ENCODE peak calls at places on chromosomes 13 and 19, in seven cellular contexts. S is cardiac fibroblast; U is fibroblast of the conjunctiva; A is aorta; I is CD4-positive, alpha-beta T cell; Y is AG08396; R is OCI-LY7. B is an unnamed sample.

GRCh38 chr13:94710881-94711560 is 1.3 kb downstream of the SOX21 start:
- DNase-seq in Y (no peak), U (no peak), I (no peak), S (peak), R (no peak), A (no peak), B (no peak)

GRCh38 chr13:114126789-114127472 is 5.5 kb downstream of the RASA3 start:
- DNase-seq in I (no peak), A (no peak), S (no peak), U (no peak), R (no peak), Y (no peak), B (no peak)

GRCh38 chr13:107031691-107032090 is 463.8 kb upstream of the ARGLU1 start:
- DNase-seq in I (no peak), S (no peak), A (no peak), R (no peak), Y (no peak), U (no peak), B (no peak)

GRCh38 chr13:40231311-40231710 is 435.1 kb downstream of the FOXO1 start:
- DNase-seq in Y (no peak), R (no peak), S (no peak), A (no peak), U (no peak), I (no peak), B (no peak)

GRCh38 chr13:25335856-25336255 is 34.4 kb downstream of the NUP58 start:
- DNase-seq in A (no peak), I (no peak), S (peak), R (no peak), U (no peak), Y (no peak), B (no peak)

GRCh38 chr19:47848871-47849473 is 10.1 kb upstream of the TPRX2 start:
- DNase-seq in R (no peak), U (no peak), I (peak), Y (no peak), A (no peak), S (peak), B (no peak)

GRCh38 chr19:16001481-16002312 is 52.9 kb downstream of the OR10H4 start:
- DNase-seq in Y (peak), A (peak), I (no peak), R (peak), U (peak), S (peak), B (peak)

GRCh38 chr19:3387645-3388589 is 21.5 kb downstream of the NFIC start:
- DNase-seq in R (no peak), U (no peak), A (peak), Y (peak), I (no peak), S (peak), B (no peak)

GRCh38 chr13:65936249-65936648 is 1293.9 kb downstream of the PCDH9 start:
- DNase-seq in Y (no peak), R (no peak), A (no peak), S (no peak), I (no peak), U (no peak), B (no peak)

GRCh38 chr13:21971662-21972635 is 301.1 kb downstream of the FGF9 start:
- DNase-seq in A (no peak), Y (peak), S (no peak), U (no peak), I (no peak), R (no peak), B (no peak)

GRCh38 chr19:29211562-29212416 is 1.2 kb downstream of the UQCRFS1 start:
- DNase-seq in S (peak), U (peak), A (no peak), R (no peak), I (no peak), Y (peak), B (no peak)

GRCh38 chr19:39262496-39262895 is 5.7 kb upstream of the IFNL2 start:
- DNase-seq in U (no peak), A (no peak), Y (no peak), I (no peak), S (no peak), R (no peak), B (no peak)

GRCh38 chr19:46863818-46864629 is 3.2 kb downstream of the ARHGAP35 start:
- DNase-seq in S (peak), A (no peak), Y (peak), I (peak), R (no peak), U (peak), B (no peak)

GRCh38 chr19:54164369-54165068 is 5.0 kb upstream of the LENG1 start:
- DNase-seq in S (peak), R (no peak), I (peak), A (no peak), U (no peak), Y (peak), B (no peak)

GRCh38 chr19:53308339-53308811 is 25.2 kb upstream of the ZNF845 start:
- DNase-seq in R (no peak), A (peak), S (no peak), Y (peak), U (no peak), I (no peak), B (no peak)

GRCh38 chr13:48731957-48732569 is 78.3 kb downstream of the CYSLTR2 start:
- DNase-seq in R (peak), I (peak), S (peak), U (no peak), Y (no peak), A (peak), B (peak)

GRCh38 chr13:61192826-61193225 is 222.8 kb downstream of the PCDH20 start:
- DNase-seq in I (no peak), U (no peak), R (no peak), Y (no peak), S (no peak), A (no peak), B (no peak)

GRCh38 chr13:72537400-72537780 is 190.0 kb downstream of the MZT1 start:
- DNase-seq in I (no peak), R (no peak), U (no peak), S (no peak), Y (no peak), A (no peak), B (no peak)

GRCh38 chr13:26494591-26494990 is 62.9 kb upstream of the WASF3 start:
- DNase-seq in A (no peak), Y (no peak), R (no peak), I (no peak), U (no peak), S (no peak), B (no peak)

GRCh38 chr13:73090812-73091187 is 32.0 kb downstream of the KLF5 start:
- DNase-seq in Y (no peak), A (no peak), I (no peak), S (no peak), U (no peak), R (no peak), B (no peak)

GRCh38 chr13:64371461-64371860 is 2858.7 kb downstream of the PCDH9 start:
- DNase-seq in R (no peak), Y (no peak), I (no peak), S (no peak), U (no peak), A (no peak), B (no peak)

GRCh38 chr19:33401683-33402420 is 28.3 kb downstream of the CEBPG start:
- DNase-seq in Y (no peak), R (no peak), A (peak), S (no peak), U (no peak), I (no peak), B (no peak)

GRCh38 chr13:103022328-103022727 is 43.9 kb downstream of the SLC10A2 start:
- DNase-seq in I (no peak), A (no peak), U (no peak), R (no peak), S (peak), Y (no peak), B (no peak)

GRCh38 chr13:100478107-100478809 is 110.3 kb downstream of the GGACT start:
- DNase-seq in A (no peak), S (no peak), I (no peak), R (no peak), U (no peak), Y (no peak), B (no peak)

GRCh38 chr19:43620061-43621001 is 902 bp upstream of the ZNF428 start:
- DNase-seq in S (no peak), Y (no peak), U (no peak), I (peak), R (no peak), A (peak), B (no peak)